ENCODE peak calls at places on chromosomes 1 and 21, in seven cellular contexts. F, B, H, K, X, J and N are unnamed samples.

GRCh38 chr1:182795563-182796228 is 6.1 kb downstream of the NPL start:
- DNase-seq in F (no peak), B (no peak), H (no peak), K (no peak), X (no peak), J (no peak), N (no peak)

GRCh38 chr1:197924516-197925123 is 7.4 kb downstream of the LHX9 start:
- DNase-seq in F (peak; percentile 73), B (peak; percentile 27), H (peak; percentile 68), K (no peak), X (peak; percentile 72), J (no peak), N (no peak)

GRCh38 chr1:156727914-156728598 is at the start of gene METTL25B:
- DNase-seq in F (peak; percentile 95), B (peak; percentile 76), H (peak; percentile 89), K (peak; percentile 79), X (peak; percentile 91), J (peak; percentile 94), N (peak; percentile 78)

GRCh38 chr1:72037745-72038343 is 244.5 kb downstream of the NEGR1 start:
- DNase-seq in F (no peak), B (peak; percentile 10), H (peak; percentile 67), K (no peak), X (peak; percentile 79), J (no peak), N (no peak)

GRCh38 chr21:15034126-15034848 is 30.5 kb downstream of the NRIP1 start:
- DNase-seq in F (no peak), B (no peak), H (peak; percentile 64), K (no peak), X (peak; percentile 76), J (no peak), N (no peak)

GRCh38 chr1:46219551-46220520 is 16.7 kb downstream of the LURAP1 start:
- DNase-seq in F (no peak), B (no peak), H (no peak), K (no peak), X (no peak), J (no peak), N (no peak)

GRCh38 chr1:198087831-198088230 is 69.0 kb upstream of the NEK7 start:
- DNase-seq in F (no peak), B (no peak), H (no peak), K (no peak), X (no peak), J (no peak), N (no peak)

GRCh38 chr1:247332215-247332900 is 691 bp upstream of the ZNF496 start:
- DNase-seq in F (peak; percentile 90), B (peak; percentile 60), H (peak; percentile 72), K (peak; percentile 54), X (peak; percentile 74), J (peak; percentile 84), N (peak; percentile 41)

GRCh38 chr1:201561195-201561564 is 22.3 kb downstream of the NAV1 start:
- DNase-seq in F (no peak), B (no peak), H (no peak), K (no peak), X (no peak), J (no peak), N (no peak)

GRCh38 chr21:36589352-36589971 is 109.5 kb upstream of the SIM2 start:
- DNase-seq in F (peak; percentile 80), B (peak; percentile 14), H (peak; percentile 70), K (no peak), X (peak; percentile 8), J (no peak), N (no peak)

GRCh38 chr1:6260961-6261614 is at the start of gene GPR153:
- DNase-seq in F (peak; percentile 96), B (no peak), H (peak; percentile 77), K (no peak), X (peak; percentile 77), J (peak; percentile 77), N (peak; percentile 29)

GRCh38 chr1:3470650-3471355 is 16.3 kb downstream of the ARHGEF16 start:
- DNase-seq in F (no peak), B (no peak), H (no peak), K (no peak), X (no peak), J (peak; percentile 47), N (no peak)

GRCh38 chr1:20551945-20552727 is at the start of gene FAM43B:
- DNase-seq in F (peak; percentile 93), B (peak; percentile 84), H (no peak), K (no peak), X (peak; percentile 41), J (peak; percentile 66), N (no peak)

GRCh38 chr1:248807067-248807737 is 18.5 kb downstream of the SH3BP5L start:
- DNase-seq in F (peak; percentile 72), B (peak; percentile 44), H (peak; percentile 60), K (no peak), X (peak; percentile 28), J (peak; percentile 77), N (peak; percentile 12)

GRCh38 chr1:84892657-84893618 is at the start of gene LPAR3:
- DNase-seq in F (peak; percentile 90), B (peak; percentile 20), H (peak; percentile 69), K (no peak), X (peak; percentile 44), J (no peak), N (peak; percentile 16)

GRCh38 chr1:151512801-151513625 is 1.8 kb downstream of the CGN start:
- DNase-seq in F (peak; percentile 66), B (no peak), H (peak; percentile 95), K (no peak), X (no peak), J (peak; percentile 87), N (no peak)

GRCh38 chr21:38806942-38807284 is 1.2 kb downstream of the ETS2 start:
- DNase-seq in F (no peak), B (no peak), H (peak; percentile 50), K (no peak), X (peak; percentile 63), J (no peak), N (no peak)

GRCh38 chr1:200438911-200439310 is 29.1 kb upstream of the ZNF281 start:
- DNase-seq in F (no peak), B (no peak), H (peak; percentile 55), K (no peak), X (peak; percentile 47), J (no peak), N (no peak)

GRCh38 chr21:29715089-29715488 is 224.7 kb downstream of the GRIK1 start:
- DNase-seq in F (no peak), B (no peak), H (no peak), K (no peak), X (no peak), J (no peak), N (no peak)

GRCh38 chr1:159009704-159010361 is at the start of gene IFI16:
- DNase-seq in F (no peak), B (peak; percentile 83), H (peak; percentile 48), K (peak; percentile 68), X (peak; percentile 95), J (no peak), N (no peak)

GRCh38 chr1:180237850-180238476 is 7.9 kb downstream of the LHX4 start:
- DNase-seq in F (no peak), B (no peak), H (no peak), K (no peak), X (no peak), J (no peak), N (no peak)

GRCh38 chr1:180235502-180236239 is 5.6 kb downstream of the LHX4 start:
- DNase-seq in F (peak; percentile 73), B (no peak), H (no peak), K (no peak), X (no peak), J (no peak), N (no peak)

GRCh38 chr1:180239145-180240096 is 9.4 kb downstream of the LHX4 start:
- DNase-seq in F (peak; percentile 70), B (no peak), H (no peak), K (no peak), X (no peak), J (no peak), N (no peak)

GRCh38 chr1:180236698-180237509 is 6.8 kb downstream of the LHX4 start:
- DNase-seq in F (no peak), B (no peak), H (no peak), K (no peak), X (no peak), J (no peak), N (no peak)

DNA sequence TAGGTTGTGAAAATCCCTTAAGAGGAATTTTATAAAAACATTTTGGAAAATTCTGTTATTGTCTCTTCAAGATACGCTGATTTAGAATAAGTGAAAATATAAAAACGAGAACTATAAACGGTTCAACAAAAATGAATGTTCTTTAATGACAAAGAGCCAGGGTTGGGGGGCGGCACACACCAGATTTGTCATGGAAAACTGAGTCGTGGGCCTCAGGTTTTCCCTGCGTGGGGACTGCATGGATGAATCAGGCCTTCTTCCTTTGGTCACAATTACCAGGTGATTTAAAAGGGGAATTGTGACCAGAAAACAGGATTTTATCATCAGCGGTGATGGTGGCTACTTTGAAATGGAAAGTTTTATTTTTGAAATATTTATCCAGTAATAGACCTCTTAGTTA is 8.6 kb downstream of the LHX4 start:
- DNase-seq in F (no peak), B (no peak), H (no peak), K (no peak), X (no peak), J (no peak), N (no peak)
- H3K27me3 ChIP-seq in F (peaks cover 53% of the 10 kb centered on the region), B (peaks cover 36% of the 10 kb centered on the region), H (peaks cover 55% of the 10 kb centered on the region), K (peaks cover 54% of the 10 kb centered on the region), X (peaks cover 91% of the 10 kb centered on the region), J (peaks cover 94% of the 10 kb centered on the region), N (peaks cover 68% of the 10 kb centered on the region)

GRCh38 chr1:19376428-19377372 is 64.6 kb downstream of the SLC66A1 start:
- DNase-seq in F (no peak), B (no peak), H (no peak), K (no peak), X (no peak), J (no peak), N (no peak)
- H3K36me3 ChIP-seq in F (peaks cover 21% of the 10 kb centered on the region), B (peaks cover 8% of the 10 kb centered on the region), H (peaks cover 29% of the 10 kb centered on the region), K (peaks cover 82% of the 10 kb centered on the region), X (peaks cover 63% of the 10 kb centered on the region), J (peaks cover 78% of the 10 kb centered on the region), N (peaks cover 54% of the 10 kb centered on the region)

DNA sequence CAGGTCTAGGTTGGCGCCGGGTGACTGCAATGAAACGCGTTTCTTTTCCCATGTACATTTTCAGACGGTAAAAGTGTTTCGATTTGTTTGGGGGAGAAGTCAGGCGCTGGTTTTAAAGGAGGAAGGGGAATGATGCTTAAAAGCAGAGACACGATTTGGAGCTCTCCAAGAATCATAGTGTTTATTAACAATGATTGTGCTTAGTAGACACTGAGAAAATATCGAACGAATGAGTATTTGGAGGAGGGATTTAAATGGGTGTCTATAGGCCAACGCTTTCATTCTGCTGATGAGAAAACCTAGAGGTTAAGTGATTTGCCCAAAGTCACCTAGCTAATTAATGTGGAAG is 36.9 kb upstream of the JAK1 start:
- DNase-seq in F (no peak), B (no peak), H (no peak), K (no peak), X (no peak), J (no peak), N (no peak)
- H3K4me3 ChIP-seq in F (peak overlapping the region; percentile 69), B (peak overlapping the region; percentile 65), H (peak overlapping the region; percentile 58), K (peak overlapping the region; percentile 40), X (peak overlapping the region; percentile 76), J (peak overlapping the region; percentile 65), N (peak overlapping the region; percentile 56)

GRCh38 chr1:203349166-203349565 is 1.8 kb downstream of the FMOD start:
- DNase-seq in F (no peak), B (no peak), H (no peak), K (no peak), X (no peak), J (no peak), N (no peak)
- H3K27me3 ChIP-seq in F (peaks cover 3% of the 10 kb centered on the region), B (no peaks in the 10 kb centered on the region), H (peaks cover 90% of the 10 kb centered on the region), K (no peaks in the 10 kb centered on the region), X (no peaks in the 10 kb centered on the region), J (no peaks in the 10 kb centered on the region), N (peaks cover 19% of the 10 kb centered on the region)